ENCODE peak calls at places on chromosomes 13 and 19, in ten cellular contexts. One of them, this sample, is unnamed.
A peak's percentile ranks its signal among the peaks of the same experiment; 100 is the strongest.

GRCh38 chr19:1646149-1646930 is 6.1 kb downstream of the TCF3 start:
- DNase-seq in neural progenitor cell: no peak
- DNase-seq in CD8-positive, alpha-beta T cell: no peak
- DNase-seq in psoas muscle: no peak
- DNase-seq in adrenal gland: no peak
- DNase-seq in K562: no peak
- DNase-seq in brain microvascular endothelial cell: no peak
- DNase-seq in BE2C: peak; percentile 16
- DNase-seq in heart right ventricle: no peak
- DNase-seq in GM23338: no peak
- DNase-seq in this sample: no peak

GRCh38 chr13:37868691-37869505 is 674 bp downstream of the TRPC4 start:
- DNase-seq in psoas muscle: no peak
- DNase-seq in CD8-positive, alpha-beta T cell: no peak
- DNase-seq in K562: no peak
- DNase-seq in heart right ventricle: no peak
- DNase-seq in BE2C: no peak
- DNase-seq in neural progenitor cell: peak; percentile 71
- DNase-seq in GM23338: peak; percentile 59
- DNase-seq in brain microvascular endothelial cell: peak; percentile 46
- DNase-seq in adrenal gland: no peak
- DNase-seq in this sample: no peak

GRCh38 chr13:62629618-62630017 is 1214.0 kb upstream of the PCDH20 start:
- DNase-seq in GM23338: no peak
- DNase-seq in heart right ventricle: no peak
- DNase-seq in CD8-positive, alpha-beta T cell: no peak
- DNase-seq in K562: no peak
- DNase-seq in brain microvascular endothelial cell: no peak
- DNase-seq in BE2C: peak; percentile 15
- DNase-seq in psoas muscle: no peak
- DNase-seq in neural progenitor cell: no peak
- DNase-seq in adrenal gland: no peak
- DNase-seq in this sample: no peak

GRCh38 chr13:51581148-51581820 is 3.0 kb upstream of the WDFY2 start:
- DNase-seq in CD8-positive, alpha-beta T cell: no peak
- DNase-seq in K562: no peak
- DNase-seq in heart right ventricle: no peak
- DNase-seq in GM23338: no peak
- DNase-seq in BE2C: no peak
- DNase-seq in neural progenitor cell: no peak
- DNase-seq in psoas muscle: no peak
- DNase-seq in adrenal gland: no peak
- DNase-seq in brain microvascular endothelial cell: no peak
- DNase-seq in this sample: no peak

GRCh38 chr19:13160557-13160956 is 10.3 kb downstream of the IER2 start:
- DNase-seq in psoas muscle: no peak
- DNase-seq in neural progenitor cell: no peak
- DNase-seq in GM23338: no peak
- DNase-seq in BE2C: no peak
- DNase-seq in heart right ventricle: no peak
- DNase-seq in brain microvascular endothelial cell: peak; percentile 36
- DNase-seq in CD8-positive, alpha-beta T cell: no peak
- DNase-seq in adrenal gland: peak; percentile 70
- DNase-seq in K562: no peak
- DNase-seq in this sample: no peak

GRCh38 chr19:13600091-13600490 is 93.8 kb upstream of the CACNA1A start:
- DNase-seq in GM23338: no peak
- DNase-seq in heart right ventricle: no peak
- DNase-seq in adrenal gland: no peak
- DNase-seq in BE2C: no peak
- DNase-seq in neural progenitor cell: no peak
- DNase-seq in brain microvascular endothelial cell: no peak
- DNase-seq in CD8-positive, alpha-beta T cell: no peak
- DNase-seq in K562: no peak
- DNase-seq in psoas muscle: no peak
- DNase-seq in this sample: no peak

GRCh38 chr19:18274776-18275356 is 614 bp upstream of the IQCN start:
- DNase-seq in K562: peak; percentile 53
- DNase-seq in neural progenitor cell: no peak
- DNase-seq in brain microvascular endothelial cell: peak; percentile 76
- DNase-seq in heart right ventricle: peak; percentile 89
- DNase-seq in psoas muscle: peak; percentile 95
- DNase-seq in GM23338: peak; percentile 37
- DNase-seq in BE2C: peak; percentile 53
- DNase-seq in adrenal gland: peak; percentile 90
- DNase-seq in CD8-positive, alpha-beta T cell: no peak
- DNase-seq in this sample: peak; percentile 64

GRCh38 chr13:112693831-112694497 is 4.1 kb downstream of the ATP11A start:
- DNase-seq in BE2C: no peak
- DNase-seq in psoas muscle: no peak
- DNase-seq in heart right ventricle: no peak
- DNase-seq in CD8-positive, alpha-beta T cell: no peak
- DNase-seq in K562: no peak
- DNase-seq in GM23338: no peak
- DNase-seq in brain microvascular endothelial cell: peak; percentile 34
- DNase-seq in neural progenitor cell: peak; percentile 35
- DNase-seq in adrenal gland: peak; percentile 59
- DNase-seq in this sample: peak; percentile 57

GRCh38 chr19:16066611-16067104 is 9.6 kb upstream of the TPM4 start:
- DNase-seq in heart right ventricle: no peak
- DNase-seq in K562: peak; percentile 63
- DNase-seq in adrenal gland: peak; percentile 48
- DNase-seq in GM23338: no peak
- DNase-seq in psoas muscle: no peak
- DNase-seq in BE2C: peak; percentile 42
- DNase-seq in neural progenitor cell: no peak
- DNase-seq in CD8-positive, alpha-beta T cell: peak; percentile 41
- DNase-seq in brain microvascular endothelial cell: peak; percentile 76
- DNase-seq in this sample: no peak

GRCh38 chr13:50323440-50324070 is 308.3 kb downstream of the KCNRG start:
- DNase-seq in BE2C: no peak
- DNase-seq in GM23338: no peak
- DNase-seq in CD8-positive, alpha-beta T cell: no peak
- DNase-seq in psoas muscle: no peak
- DNase-seq in K562: no peak
- DNase-seq in heart right ventricle: no peak
- DNase-seq in neural progenitor cell: no peak
- DNase-seq in adrenal gland: no peak
- DNase-seq in brain microvascular endothelial cell: peak; percentile 79
- DNase-seq in this sample: peak; percentile 75

GRCh38 chr19:18948075-18948975 is 7.3 kb upstream of the HOMER3 start:
- DNase-seq in brain microvascular endothelial cell: no peak
- DNase-seq in CD8-positive, alpha-beta T cell: no peak
- DNase-seq in K562: no peak
- DNase-seq in neural progenitor cell: no peak
- DNase-seq in BE2C: no peak
- DNase-seq in adrenal gland: no peak
- DNase-seq in psoas muscle: no peak
- DNase-seq in heart right ventricle: no peak
- DNase-seq in GM23338: no peak
- DNase-seq in this sample: no peak

GRCh38 chr13:47252627-47253026 is 355.8 kb upstream of the HTR2A start:
- DNase-seq in heart right ventricle: no peak
- DNase-seq in neural progenitor cell: no peak
- DNase-seq in brain microvascular endothelial cell: no peak
- DNase-seq in CD8-positive, alpha-beta T cell: no peak
- DNase-seq in K562: no peak
- DNase-seq in BE2C: no peak
- DNase-seq in psoas muscle: no peak
- DNase-seq in adrenal gland: no peak
- DNase-seq in GM23338: no peak
- DNase-seq in this sample: no peak

GRCh38 chr19:55176116-55176515 is 4.0 kb downstream of the SYT5 start:
- DNase-seq in heart right ventricle: no peak
- DNase-seq in adrenal gland: no peak
- DNase-seq in CD8-positive, alpha-beta T cell: no peak
- DNase-seq in neural progenitor cell: no peak
- DNase-seq in BE2C: no peak
- DNase-seq in K562: no peak
- DNase-seq in psoas muscle: no peak
- DNase-seq in brain microvascular endothelial cell: no peak
- DNase-seq in GM23338: no peak
- DNase-seq in this sample: no peak
- H3K27me3 ChIP-seq in heart right ventricle: peaks cover 100% of the 10 kb centered on the region
- H3K27me3 ChIP-seq in adrenal gland: peaks cover 42% of the 10 kb centered on the region
- H3K27me3 ChIP-seq in CD8-positive, alpha-beta T cell: peaks cover 65% of the 10 kb centered on the region
- H3K27me3 ChIP-seq in neural progenitor cell: peaks cover 84% of the 10 kb centered on the region
- H3K27me3 ChIP-seq in BE2C: peaks cover 24% of the 10 kb centered on the region
- H3K27me3 ChIP-seq in K562: no peaks in the 10 kb centered on the region
- H3K27me3 ChIP-seq in psoas muscle: peaks cover 97% of the 10 kb centered on the region
- H3K27me3 ChIP-seq in brain microvascular endothelial cell: peaks cover 5% of the 10 kb centered on the region
- H3K27me3 ChIP-seq in GM23338: peaks cover 59% of the 10 kb centered on the region
- H3K27me3 ChIP-seq in this sample: peaks cover 1% of the 10 kb centered on the region

GRCh38 chr13:73417012-73417615 is 358.3 kb downstream of the KLF5 start:
- DNase-seq in neural progenitor cell: peak; percentile 11
- DNase-seq in K562: peak; percentile 6
- DNase-seq in brain microvascular endothelial cell: no peak
- DNase-seq in CD8-positive, alpha-beta T cell: no peak
- DNase-seq in adrenal gland: no peak
- DNase-seq in psoas muscle: no peak
- DNase-seq in heart right ventricle: no peak
- DNase-seq in BE2C: no peak
- DNase-seq in GM23338: peak; percentile 30
- DNase-seq in this sample: no peak
- TF ChIP-seq CTCF in neural progenitor cell: peak; percentile 39
- TF ChIP-seq CTCF in K562: peak; percentile 40
- TF ChIP-seq CTCF in brain microvascular endothelial cell: peak; percentile 41
- TF ChIP-seq CTCF in CD8-positive, alpha-beta T cell: no peak
- TF ChIP-seq CTCF in adrenal gland: no peak
- TF ChIP-seq CTCF in psoas muscle: no peak
- TF ChIP-seq CTCF in heart right ventricle: no peak
- TF ChIP-seq CTCF in BE2C: peak; percentile 51
- TF ChIP-seq CTCF in GM23338: peak; percentile 63
- TF ChIP-seq CTCF in this sample: peak; percentile 44

DNA sequence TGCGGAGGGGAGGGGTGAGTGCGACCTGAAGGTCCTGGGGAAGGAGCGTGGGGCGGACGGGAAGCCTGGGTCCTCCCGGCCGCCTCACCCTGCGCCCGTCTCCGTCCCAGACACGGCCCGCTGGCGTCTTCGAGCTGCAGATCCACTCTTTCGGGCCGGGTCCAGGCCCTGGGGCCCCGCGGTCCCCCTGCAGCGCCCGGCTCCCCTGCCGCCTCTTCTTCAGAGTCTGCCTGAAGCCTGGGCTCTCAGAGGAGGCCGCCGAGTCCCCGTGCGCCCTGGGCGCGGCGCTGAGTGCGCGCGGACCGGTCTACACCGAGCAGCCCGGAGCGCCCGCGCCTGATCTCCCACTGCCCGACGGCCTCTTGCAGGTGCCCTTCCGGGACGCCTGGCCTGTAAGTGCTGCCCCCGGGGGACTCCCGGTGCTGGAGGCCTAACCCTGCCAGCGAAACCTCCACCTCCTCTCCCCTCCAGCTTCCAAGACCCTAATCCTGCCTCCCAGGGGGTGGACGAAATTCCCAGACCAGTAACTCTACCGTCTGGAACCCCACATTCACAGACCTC is 415 bp downstream of the DLL3 start:
- DNase-seq in GM23338: peak; percentile 65
- DNase-seq in heart right ventricle: no peak
- DNase-seq in neural progenitor cell: peak; percentile 62
- DNase-seq in CD8-positive, alpha-beta T cell: no peak
- DNase-seq in brain microvascular endothelial cell: no peak
- DNase-seq in psoas muscle: no peak
- DNase-seq in adrenal gland: no peak
- DNase-seq in BE2C: peak; percentile 66
- DNase-seq in K562: no peak
- DNase-seq in this sample: no peak
- H3K27me3 ChIP-seq in GM23338: peaks cover 72% of the 10 kb centered on the region
- H3K27me3 ChIP-seq in heart right ventricle: peaks cover 87% of the 10 kb centered on the region
- H3K27me3 ChIP-seq in neural progenitor cell: peaks cover 78% of the 10 kb centered on the region
- H3K27me3 ChIP-seq in CD8-positive, alpha-beta T cell: peaks cover 20% of the 10 kb centered on the region
- H3K27me3 ChIP-seq in brain microvascular endothelial cell: peaks cover 15% of the 10 kb centered on the region
- H3K27me3 ChIP-seq in psoas muscle: peaks cover 76% of the 10 kb centered on the region
- H3K27me3 ChIP-seq in adrenal gland: peaks cover 36% of the 10 kb centered on the region
- H3K27me3 ChIP-seq in BE2C: no peaks in the 10 kb centered on the region
- H3K27me3 ChIP-seq in K562: no peaks in the 10 kb centered on the region
- H3K27me3 ChIP-seq in this sample: peaks cover 22% of the 10 kb centered on the region

GRCh38 chr13:39417131-39417530 is 185.9 kb downstream of the LHFPL6 start:
- DNase-seq in BE2C: peak; percentile 23
- DNase-seq in GM23338: peak; percentile 77
- DNase-seq in neural progenitor cell: peak; percentile 61
- DNase-seq in brain microvascular endothelial cell: no peak
- DNase-seq in heart right ventricle: no peak
- DNase-seq in CD8-positive, alpha-beta T cell: no peak
- DNase-seq in psoas muscle: no peak
- DNase-seq in K562: no peak
- DNase-seq in adrenal gland: no peak
- DNase-seq in this sample: no peak
- TF ChIP-seq CTCF in BE2C: no peak
- TF ChIP-seq CTCF in GM23338: peak; percentile 53
- TF ChIP-seq CTCF in neural progenitor cell: peak; percentile 64
- TF ChIP-seq CTCF in brain microvascular endothelial cell: peak; percentile 46
- TF ChIP-seq CTCF in heart right ventricle: peak; percentile 26
- TF ChIP-seq CTCF in CD8-positive, alpha-beta T cell: no peak
- TF ChIP-seq CTCF in psoas muscle: no peak
- TF ChIP-seq CTCF in K562: no peak
- TF ChIP-seq CTCF in adrenal gland: no peak
- TF ChIP-seq CTCF in this sample: peak; percentile 27

DNA sequence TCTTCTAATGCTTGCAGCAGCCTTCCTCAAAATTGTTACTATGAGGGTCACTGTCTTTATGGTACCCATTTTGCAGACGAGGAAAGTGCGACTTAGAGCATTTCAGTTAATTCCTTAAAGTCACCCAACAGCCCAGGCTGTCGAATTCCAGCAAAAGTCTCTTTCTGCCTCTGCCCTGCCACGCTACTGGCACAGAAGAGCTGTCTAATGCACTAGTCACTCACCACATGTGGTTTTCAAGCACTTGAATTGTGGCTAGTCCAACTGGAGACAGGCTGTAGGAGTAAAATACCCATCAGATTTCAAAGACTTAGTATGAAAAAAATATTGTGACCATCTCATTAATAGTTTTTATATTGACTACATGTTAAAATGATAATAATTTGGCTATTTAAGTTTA is 1.7 kb downstream of the FPR1 start:
- DNase-seq in psoas muscle: no peak
- DNase-seq in K562: no peak
- DNase-seq in CD8-positive, alpha-beta T cell: no peak
- DNase-seq in GM23338: no peak
- DNase-seq in brain microvascular endothelial cell: no peak
- DNase-seq in neural progenitor cell: no peak
- DNase-seq in adrenal gland: no peak
- DNase-seq in BE2C: no peak
- DNase-seq in heart right ventricle: no peak
- DNase-seq in this sample: no peak
- H3K27me3 ChIP-seq in psoas muscle: no peaks in the 10 kb centered on the region
- H3K27me3 ChIP-seq in K562: peaks cover 5% of the 10 kb centered on the region
- H3K27me3 ChIP-seq in CD8-positive, alpha-beta T cell: no peaks in the 10 kb centered on the region
- H3K27me3 ChIP-seq in GM23338: no peaks in the 10 kb centered on the region
- H3K27me3 ChIP-seq in brain microvascular endothelial cell: no peaks in the 10 kb centered on the region
- H3K27me3 ChIP-seq in neural progenitor cell: no peaks in the 10 kb centered on the region
- H3K27me3 ChIP-seq in adrenal gland: no peaks in the 10 kb centered on the region
- H3K27me3 ChIP-seq in BE2C: peaks cover 6% of the 10 kb centered on the region
- H3K27me3 ChIP-seq in heart right ventricle: peaks cover 20% of the 10 kb centered on the region
- H3K27me3 ChIP-seq in this sample: no peaks in the 10 kb centered on the region

GRCh38 chr19:4567584-4568071 is 8.1 kb upstream of the SEMA6B start:
- DNase-seq in heart right ventricle: peak; percentile 80
- DNase-seq in K562: peak; percentile 86
- DNase-seq in neural progenitor cell: peak; percentile 71
- DNase-seq in BE2C: peak; percentile 78
- DNase-seq in CD8-positive, alpha-beta T cell: peak; percentile 43
- DNase-seq in brain microvascular endothelial cell: peak; percentile 52
- DNase-seq in GM23338: peak; percentile 91
- DNase-seq in adrenal gland: peak; percentile 82
- DNase-seq in psoas muscle: peak; percentile 80
- DNase-seq in this sample: no peak
- TF ChIP-seq CTCF in heart right ventricle: peak; percentile 79
- TF ChIP-seq CTCF in K562: peak; percentile 99
- TF ChIP-seq CTCF in neural progenitor cell: peak; percentile 76
- TF ChIP-seq CTCF in BE2C: peak; percentile 86
- TF ChIP-seq CTCF in CD8-positive, alpha-beta T cell: peak; percentile 62
- TF ChIP-seq CTCF in brain microvascular endothelial cell: peak; percentile 96
- TF ChIP-seq CTCF in GM23338: peak; percentile 97
- TF ChIP-seq CTCF in adrenal gland: peak; percentile 83
- TF ChIP-seq CTCF in psoas muscle: peak; percentile 62
- TF ChIP-seq CTCF in this sample: peak; percentile 91